ENCODE peak calls at places on chromosomes 2 and 18, in nine cellular contexts. One of them, this sample, is unnamed.

GRCh38 chr2:31980674-31981356 is 30.0 kb downstream of the MEMO1 start:
- DNase-seq in kidney epithelial cell: no peak
- DNase-seq in sigmoid colon: no peak
- DNase-seq in dorsolateral prefrontal cortex: no peak
- DNase-seq in epithelial cell of esophagus: peak
- DNase-seq in colonic mucosa: no peak
- DNase-seq in CD4-positive, alpha-beta T cell: no peak
- DNase-seq in lung: no peak
- DNase-seq in GM12865: peak
- DNase-seq in this sample: no peak

GRCh38 chr2:235638541-235639192 is 144.8 kb downstream of the AGAP1 start:
- DNase-seq in kidney epithelial cell: no peak
- DNase-seq in sigmoid colon: no peak
- DNase-seq in dorsolateral prefrontal cortex: peak
- DNase-seq in epithelial cell of esophagus: no peak
- DNase-seq in colonic mucosa: no peak
- DNase-seq in CD4-positive, alpha-beta T cell: no peak
- DNase-seq in lung: no peak
- DNase-seq in GM12865: no peak
- DNase-seq in this sample: no peak

GRCh38 chr2:69830045-69830905 is 815 bp downstream of the GMCL1 start:
- DNase-seq in kidney epithelial cell: no peak
- DNase-seq in sigmoid colon: no peak
- DNase-seq in dorsolateral prefrontal cortex: peak
- DNase-seq in epithelial cell of esophagus: peak
- DNase-seq in colonic mucosa: peak
- DNase-seq in CD4-positive, alpha-beta T cell: peak
- DNase-seq in lung: peak
- DNase-seq in GM12865: peak
- DNase-seq in this sample: no peak

GRCh38 chr18:68181956-68182355 is 533.0 kb downstream of the TMX3 start:
- DNase-seq in kidney epithelial cell: no peak
- DNase-seq in sigmoid colon: no peak
- DNase-seq in dorsolateral prefrontal cortex: no peak
- DNase-seq in epithelial cell of esophagus: no peak
- DNase-seq in colonic mucosa: no peak
- DNase-seq in CD4-positive, alpha-beta T cell: no peak
- DNase-seq in lung: no peak
- DNase-seq in GM12865: no peak
- DNase-seq in this sample: no peak

GRCh38 chr2:135840601-135841000 is 3.6 kb upstream of the LCT start:
- DNase-seq in kidney epithelial cell: no peak
- DNase-seq in sigmoid colon: no peak
- DNase-seq in dorsolateral prefrontal cortex: no peak
- DNase-seq in epithelial cell of esophagus: no peak
- DNase-seq in colonic mucosa: no peak
- DNase-seq in CD4-positive, alpha-beta T cell: no peak
- DNase-seq in lung: no peak
- DNase-seq in GM12865: peak
- DNase-seq in this sample: no peak

GRCh38 chr2:101828267-101829017 is 130.9 kb downstream of the MAP4K4 start:
- DNase-seq in kidney epithelial cell: no peak
- DNase-seq in sigmoid colon: no peak
- DNase-seq in dorsolateral prefrontal cortex: no peak
- DNase-seq in epithelial cell of esophagus: no peak
- DNase-seq in colonic mucosa: no peak
- DNase-seq in CD4-positive, alpha-beta T cell: no peak
- DNase-seq in lung: no peak
- DNase-seq in GM12865: peak
- DNase-seq in this sample: no peak

GRCh38 chr2:183530333-183530901 is 406.2 kb downstream of the NUP35 start:
- DNase-seq in kidney epithelial cell: no peak
- DNase-seq in sigmoid colon: no peak
- DNase-seq in dorsolateral prefrontal cortex: no peak
- DNase-seq in epithelial cell of esophagus: no peak
- DNase-seq in colonic mucosa: no peak
- DNase-seq in CD4-positive, alpha-beta T cell: no peak
- DNase-seq in lung: no peak
- DNase-seq in GM12865: peak
- DNase-seq in this sample: no peak

GRCh38 chr2:162839419-162839818 is 852 bp upstream of the KCNH7 start:
- DNase-seq in kidney epithelial cell: no peak
- DNase-seq in sigmoid colon: no peak
- DNase-seq in dorsolateral prefrontal cortex: peak
- DNase-seq in epithelial cell of esophagus: no peak
- DNase-seq in colonic mucosa: no peak
- DNase-seq in CD4-positive, alpha-beta T cell: no peak
- DNase-seq in lung: no peak
- DNase-seq in GM12865: no peak
- DNase-seq in this sample: peak

GRCh38 chr18:74457043-74457742 is at the start of gene DIPK1C:
- DNase-seq in kidney epithelial cell: no peak
- DNase-seq in sigmoid colon: no peak
- DNase-seq in dorsolateral prefrontal cortex: peak
- DNase-seq in epithelial cell of esophagus: no peak
- DNase-seq in colonic mucosa: no peak
- DNase-seq in CD4-positive, alpha-beta T cell: no peak
- DNase-seq in lung: no peak
- DNase-seq in GM12865: no peak
- DNase-seq in this sample: no peak

GRCh38 chr18:55510809-55511208 is 77.2 kb downstream of the TCF4 start:
- DNase-seq in kidney epithelial cell: no peak
- DNase-seq in sigmoid colon: no peak
- DNase-seq in dorsolateral prefrontal cortex: no peak
- DNase-seq in epithelial cell of esophagus: peak
- DNase-seq in colonic mucosa: no peak
- DNase-seq in CD4-positive, alpha-beta T cell: no peak
- DNase-seq in lung: no peak
- DNase-seq in GM12865: no peak
- DNase-seq in this sample: no peak

GRCh38 chr2:158735822-158736580 is 59.1 kb upstream of the DAPL1 start:
- DNase-seq in kidney epithelial cell: no peak
- DNase-seq in sigmoid colon: no peak
- DNase-seq in dorsolateral prefrontal cortex: no peak
- DNase-seq in epithelial cell of esophagus: peak
- DNase-seq in colonic mucosa: no peak
- DNase-seq in CD4-positive, alpha-beta T cell: no peak
- DNase-seq in lung: no peak
- DNase-seq in GM12865: no peak
- DNase-seq in this sample: no peak

GRCh38 chr2:126698991-126699390 is 43.0 kb downstream of the GYPC start:
- DNase-seq in kidney epithelial cell: no peak
- DNase-seq in sigmoid colon: no peak
- DNase-seq in dorsolateral prefrontal cortex: no peak
- DNase-seq in epithelial cell of esophagus: no peak
- DNase-seq in colonic mucosa: no peak
- DNase-seq in CD4-positive, alpha-beta T cell: no peak
- DNase-seq in lung: no peak
- DNase-seq in GM12865: no peak
- DNase-seq in this sample: no peak

GRCh38 chr2:148552675-148553331 is 91.7 kb upstream of the EPC2 start:
- DNase-seq in kidney epithelial cell: no peak
- DNase-seq in sigmoid colon: no peak
- DNase-seq in dorsolateral prefrontal cortex: no peak
- DNase-seq in epithelial cell of esophagus: no peak
- DNase-seq in colonic mucosa: no peak
- DNase-seq in CD4-positive, alpha-beta T cell: peak
- DNase-seq in lung: no peak
- DNase-seq in GM12865: peak
- DNase-seq in this sample: no peak

GRCh38 chr2:172624996-172625395 is 69.1 kb downstream of the PDK1 start:
- DNase-seq in kidney epithelial cell: no peak
- DNase-seq in sigmoid colon: no peak
- DNase-seq in dorsolateral prefrontal cortex: no peak
- DNase-seq in epithelial cell of esophagus: no peak
- DNase-seq in colonic mucosa: no peak
- DNase-seq in CD4-positive, alpha-beta T cell: no peak
- DNase-seq in lung: no peak
- DNase-seq in GM12865: no peak
- DNase-seq in this sample: no peak

GRCh38 chr2:150075831-150076230 is 411.6 kb downstream of the RND3 start:
- DNase-seq in kidney epithelial cell: peak
- DNase-seq in sigmoid colon: no peak
- DNase-seq in dorsolateral prefrontal cortex: no peak
- DNase-seq in epithelial cell of esophagus: peak
- DNase-seq in colonic mucosa: no peak
- DNase-seq in CD4-positive, alpha-beta T cell: no peak
- DNase-seq in lung: no peak
- DNase-seq in GM12865: no peak
- DNase-seq in this sample: no peak

GRCh38 chr18:57839942-57840381 is 36.8 kb upstream of the ATP8B1 start:
- DNase-seq in kidney epithelial cell: no peak
- DNase-seq in sigmoid colon: no peak
- DNase-seq in dorsolateral prefrontal cortex: no peak
- DNase-seq in epithelial cell of esophagus: peak
- DNase-seq in colonic mucosa: no peak
- DNase-seq in CD4-positive, alpha-beta T cell: no peak
- DNase-seq in lung: no peak
- DNase-seq in GM12865: no peak
- DNase-seq in this sample: no peak

GRCh38 chr2:190714958-190715357 is 66.1 kb downstream of the NAB1 start:
- DNase-seq in kidney epithelial cell: no peak
- DNase-seq in sigmoid colon: no peak
- DNase-seq in dorsolateral prefrontal cortex: no peak
- DNase-seq in epithelial cell of esophagus: peak
- DNase-seq in colonic mucosa: no peak
- DNase-seq in CD4-positive, alpha-beta T cell: no peak
- DNase-seq in lung: no peak
- DNase-seq in GM12865: no peak
- DNase-seq in this sample: no peak

DNA sequence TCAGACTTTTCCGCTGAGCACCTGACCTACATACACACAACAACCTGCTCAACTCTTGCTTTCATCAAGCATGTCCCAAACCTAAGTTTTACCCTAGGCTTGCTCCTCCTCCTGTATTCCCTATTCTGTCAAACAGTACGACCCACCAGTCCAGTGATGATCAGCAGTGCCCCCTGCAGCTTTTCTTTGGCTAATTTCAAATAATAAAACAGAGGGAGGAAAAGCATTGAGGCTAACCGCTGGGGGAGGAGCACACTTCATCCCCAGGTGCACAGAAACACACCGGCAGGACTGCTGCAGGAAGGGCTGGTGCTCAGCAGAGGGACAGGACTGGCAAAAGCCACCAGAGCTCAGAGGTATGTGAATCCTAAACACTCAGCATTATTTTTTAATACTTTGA is 21.2 kb downstream of the E2F6 start:
- DNase-seq in kidney epithelial cell: no peak
- DNase-seq in sigmoid colon: no peak
- DNase-seq in dorsolateral prefrontal cortex: no peak
- DNase-seq in epithelial cell of esophagus: no peak
- DNase-seq in colonic mucosa: no peak
- DNase-seq in CD4-positive, alpha-beta T cell: no peak
- DNase-seq in lung: no peak
- DNase-seq in GM12865: no peak
- DNase-seq in this sample: no peak
- TF ChIP-seq CTCF in kidney epithelial cell: no peak
- TF ChIP-seq CTCF in sigmoid colon: no peak
- TF ChIP-seq CTCF in dorsolateral prefrontal cortex: no peak
- TF ChIP-seq CTCF in epithelial cell of esophagus: no peak
- TF ChIP-seq CTCF in colonic mucosa: no peak
- TF ChIP-seq CTCF in CD4-positive, alpha-beta T cell: no peak
- TF ChIP-seq CTCF in lung: no peak
- TF ChIP-seq CTCF in GM12865: no peak
- TF ChIP-seq CTCF in this sample: peak

GRCh38 chr2:66495788-66496640 is 61.1 kb downstream of the MEIS1 start:
- DNase-seq in kidney epithelial cell: peak
- DNase-seq in sigmoid colon: peak
- DNase-seq in dorsolateral prefrontal cortex: no peak
- DNase-seq in epithelial cell of esophagus: peak
- DNase-seq in colonic mucosa: peak
- DNase-seq in CD4-positive, alpha-beta T cell: no peak
- DNase-seq in lung: no peak
- DNase-seq in GM12865: no peak
- DNase-seq in this sample: no peak
- TF ChIP-seq CTCF in kidney epithelial cell: peak
- TF ChIP-seq CTCF in sigmoid colon: no peak
- TF ChIP-seq CTCF in dorsolateral prefrontal cortex: no peak
- TF ChIP-seq CTCF in epithelial cell of esophagus: peak
- TF ChIP-seq CTCF in colonic mucosa: no peak
- TF ChIP-seq CTCF in CD4-positive, alpha-beta T cell: no peak
- TF ChIP-seq CTCF in lung: no peak
- TF ChIP-seq CTCF in GM12865: no peak
- TF ChIP-seq CTCF in this sample: peak

DNA sequence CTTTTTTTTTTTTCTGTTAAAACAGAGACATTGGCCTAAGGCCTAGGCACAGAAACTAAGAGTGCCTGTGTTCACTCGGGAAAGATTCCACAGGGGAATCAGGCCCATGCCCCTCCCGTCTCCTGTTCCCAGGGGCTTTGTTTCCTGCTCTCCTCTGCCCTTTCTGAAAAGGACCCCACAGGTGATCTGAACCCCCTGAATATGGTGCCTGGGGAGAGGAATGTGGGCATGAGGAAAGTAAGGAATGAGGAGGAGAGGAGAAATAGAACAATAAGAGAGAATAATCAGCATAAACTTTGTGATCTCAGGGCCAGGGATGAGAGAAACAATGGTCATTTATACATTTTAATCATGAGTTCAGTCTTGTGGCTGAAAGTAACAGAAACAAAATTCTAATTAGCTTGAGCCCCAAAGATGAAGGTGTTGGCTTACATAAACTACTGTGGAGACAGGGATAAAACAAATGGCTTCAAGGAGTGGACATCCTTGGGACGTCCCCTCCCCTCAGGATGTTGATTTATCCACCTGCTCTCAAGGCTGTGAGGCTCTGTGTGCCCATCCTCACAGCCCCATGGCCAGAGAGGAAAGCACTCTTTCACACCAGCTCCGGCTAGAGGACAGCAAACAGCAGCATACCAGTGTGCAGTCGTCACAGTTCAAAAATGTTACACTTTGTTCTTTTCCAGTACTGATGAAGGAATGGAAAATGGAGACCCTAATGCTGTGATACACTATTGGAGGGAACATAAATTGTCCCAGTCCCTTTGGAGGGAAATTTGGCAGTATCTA is 46.4 kb upstream of the MRPL33 start:
- DNase-seq in kidney epithelial cell: no peak
- DNase-seq in sigmoid colon: no peak
- DNase-seq in dorsolateral prefrontal cortex: no peak
- DNase-seq in epithelial cell of esophagus: no peak
- DNase-seq in colonic mucosa: no peak
- DNase-seq in CD4-positive, alpha-beta T cell: no peak
- DNase-seq in lung: no peak
- DNase-seq in GM12865: no peak
- DNase-seq in this sample: no peak
- TF ChIP-seq CTCF in kidney epithelial cell: peak
- TF ChIP-seq CTCF in sigmoid colon: no peak
- TF ChIP-seq CTCF in dorsolateral prefrontal cortex: no peak
- TF ChIP-seq CTCF in epithelial cell of esophagus: no peak
- TF ChIP-seq CTCF in colonic mucosa: no peak
- TF ChIP-seq CTCF in CD4-positive, alpha-beta T cell: no peak
- TF ChIP-seq CTCF in lung: no peak
- TF ChIP-seq CTCF in GM12865: no peak
- TF ChIP-seq CTCF in this sample: no peak

DNA sequence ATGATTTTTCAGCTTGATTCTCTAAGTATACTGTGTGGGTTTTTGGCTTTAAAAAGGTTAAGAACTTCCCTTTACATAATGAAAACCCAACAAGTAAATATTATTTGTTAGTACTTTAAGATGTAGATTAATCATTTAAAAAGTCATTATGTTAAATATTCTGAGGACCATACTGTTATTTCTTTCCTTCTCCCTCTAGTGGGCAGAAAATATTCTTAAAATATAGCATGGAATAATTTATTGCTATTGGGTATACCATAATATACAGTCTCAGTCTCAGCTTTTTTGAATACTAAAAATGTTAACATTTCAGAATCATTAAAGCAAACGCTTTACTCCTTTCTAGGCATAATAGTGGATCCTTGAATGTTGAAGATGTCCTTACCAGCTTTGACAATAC is 28.1 kb downstream of the CAMKMT start:
- DNase-seq in kidney epithelial cell: no peak
- DNase-seq in sigmoid colon: no peak
- DNase-seq in dorsolateral prefrontal cortex: no peak
- DNase-seq in epithelial cell of esophagus: no peak
- DNase-seq in colonic mucosa: no peak
- DNase-seq in CD4-positive, alpha-beta T cell: no peak
- DNase-seq in lung: no peak
- DNase-seq in GM12865: no peak
- DNase-seq in this sample: no peak
- TF ChIP-seq CTCF in kidney epithelial cell: peak
- TF ChIP-seq CTCF in sigmoid colon: no peak
- TF ChIP-seq CTCF in dorsolateral prefrontal cortex: no peak
- TF ChIP-seq CTCF in epithelial cell of esophagus: no peak
- TF ChIP-seq CTCF in colonic mucosa: peak
- TF ChIP-seq CTCF in CD4-positive, alpha-beta T cell: peak
- TF ChIP-seq CTCF in lung: no peak
- TF ChIP-seq CTCF in GM12865: no peak
- TF ChIP-seq CTCF in this sample: peak

This sample was measured in chondrocyte.